ENCODE peak calls at places on chromosomes 16 and 17, in seven cellular contexts. One of them, this sample, is unnamed.

GRCh38 chr17:31052187-31052889 is 42.4 kb upstream of the NF1 start:
- DNase-seq in tibial nerve: no peak
- DNase-seq in activated CD4-positive, alpha-beta T cell treated with anti-CD3 and anti-CD28 coated beads for 48 hours: peak
- DNase-seq in ovary: no peak
- DNase-seq in activated T-cell treated with anti-CD3 and anti-CD28 coated beads, Interleukin-2, amount 50 U/mL, for 72 hours: no peak
- DNase-seq in NCI-H226: peak
- DNase-seq in lower lobe of right lung: no peak
- DNase-seq in this sample: no peak

GRCh38 chr17:33777674-33778073 is 477.4 kb upstream of the CCL2 start:
- DNase-seq in activated T-cell treated with anti-CD3 and anti-CD28 coated beads, Interleukin-2, amount 50 U/mL, for 72 hours: no peak
- DNase-seq in activated CD4-positive, alpha-beta T cell treated with anti-CD3 and anti-CD28 coated beads for 48 hours: no peak
- DNase-seq in tibial nerve: no peak
- DNase-seq in NCI-H226: no peak
- DNase-seq in lower lobe of right lung: no peak
- DNase-seq in ovary: no peak
- DNase-seq in this sample: no peak

GRCh38 chr16:84643180-84643583 is 5.1 kb upstream of the KLHL36 start:
- DNase-seq in NCI-H226: peak
- DNase-seq in activated T-cell treated with anti-CD3 and anti-CD28 coated beads, Interleukin-2, amount 50 U/mL, for 72 hours: no peak
- DNase-seq in ovary: peak
- DNase-seq in activated CD4-positive, alpha-beta T cell treated with anti-CD3 and anti-CD28 coated beads for 48 hours: no peak
- DNase-seq in tibial nerve: peak
- DNase-seq in lower lobe of right lung: peak
- DNase-seq in this sample: no peak

GRCh38 chr17:73231363-73231762 is 30.3 kb downstream of the CPSF4L start:
- DNase-seq in lower lobe of right lung: no peak
- DNase-seq in NCI-H226: no peak
- DNase-seq in ovary: peak
- DNase-seq in tibial nerve: no peak
- DNase-seq in activated T-cell treated with anti-CD3 and anti-CD28 coated beads, Interleukin-2, amount 50 U/mL, for 72 hours: no peak
- DNase-seq in activated CD4-positive, alpha-beta T cell treated with anti-CD3 and anti-CD28 coated beads for 48 hours: no peak
- DNase-seq in this sample: no peak

GRCh38 chr17:75631353-75631752 is 1.9 kb upstream of the SMIM5 start:
- DNase-seq in NCI-H226: no peak
- DNase-seq in tibial nerve: no peak
- DNase-seq in ovary: no peak
- DNase-seq in activated CD4-positive, alpha-beta T cell treated with anti-CD3 and anti-CD28 coated beads for 48 hours: no peak
- DNase-seq in activated T-cell treated with anti-CD3 and anti-CD28 coated beads, Interleukin-2, amount 50 U/mL, for 72 hours: no peak
- DNase-seq in lower lobe of right lung: peak
- DNase-seq in this sample: no peak

GRCh38 chr17:81277421-81277820 is 17.7 kb downstream of the SLC38A10 start:
- DNase-seq in ovary: peak
- DNase-seq in NCI-H226: no peak
- DNase-seq in activated CD4-positive, alpha-beta T cell treated with anti-CD3 and anti-CD28 coated beads for 48 hours: no peak
- DNase-seq in lower lobe of right lung: peak
- DNase-seq in tibial nerve: no peak
- DNase-seq in activated T-cell treated with anti-CD3 and anti-CD28 coated beads, Interleukin-2, amount 50 U/mL, for 72 hours: no peak
- DNase-seq in this sample: no peak

GRCh38 chr16:81558077-81558443 is 113.5 kb downstream of the CMIP start:
- DNase-seq in lower lobe of right lung: peak
- DNase-seq in activated T-cell treated with anti-CD3 and anti-CD28 coated beads, Interleukin-2, amount 50 U/mL, for 72 hours: no peak
- DNase-seq in NCI-H226: no peak
- DNase-seq in ovary: no peak
- DNase-seq in tibial nerve: no peak
- DNase-seq in activated CD4-positive, alpha-beta T cell treated with anti-CD3 and anti-CD28 coated beads for 48 hours: no peak
- DNase-seq in this sample: no peak

GRCh38 chr17:57999496-58000017 is 7.5 kb downstream of the SRSF1 start:
- DNase-seq in activated T-cell treated with anti-CD3 and anti-CD28 coated beads, Interleukin-2, amount 50 U/mL, for 72 hours: no peak
- DNase-seq in activated CD4-positive, alpha-beta T cell treated with anti-CD3 and anti-CD28 coated beads for 48 hours: no peak
- DNase-seq in lower lobe of right lung: no peak
- DNase-seq in tibial nerve: no peak
- DNase-seq in ovary: no peak
- DNase-seq in NCI-H226: peak
- DNase-seq in this sample: no peak

GRCh38 chr17:77427471-77427991 is 286.8 kb downstream of the SEC14L1 start:
- DNase-seq in activated CD4-positive, alpha-beta T cell treated with anti-CD3 and anti-CD28 coated beads for 48 hours: no peak
- DNase-seq in lower lobe of right lung: no peak
- DNase-seq in activated T-cell treated with anti-CD3 and anti-CD28 coated beads, Interleukin-2, amount 50 U/mL, for 72 hours: no peak
- DNase-seq in NCI-H226: peak
- DNase-seq in ovary: peak
- DNase-seq in tibial nerve: no peak
- DNase-seq in this sample: no peak

GRCh38 chr16:81863630-81864352 is 84.7 kb downstream of the PLCG2 start:
- DNase-seq in activated CD4-positive, alpha-beta T cell treated with anti-CD3 and anti-CD28 coated beads for 48 hours: no peak
- DNase-seq in activated T-cell treated with anti-CD3 and anti-CD28 coated beads, Interleukin-2, amount 50 U/mL, for 72 hours: no peak
- DNase-seq in ovary: no peak
- DNase-seq in lower lobe of right lung: no peak
- DNase-seq in NCI-H226: no peak
- DNase-seq in tibial nerve: no peak
- DNase-seq in this sample: no peak

GRCh38 chr17:36183001-36183810 is 6.8 kb upstream of the TBC1D3B start:
- DNase-seq in activated T-cell treated with anti-CD3 and anti-CD28 coated beads, Interleukin-2, amount 50 U/mL, for 72 hours: no peak
- DNase-seq in lower lobe of right lung: peak
- DNase-seq in ovary: peak
- DNase-seq in NCI-H226: peak
- DNase-seq in activated CD4-positive, alpha-beta T cell treated with anti-CD3 and anti-CD28 coated beads for 48 hours: peak
- DNase-seq in tibial nerve: no peak
- DNase-seq in this sample: peak

GRCh38 chr17:64787921-64788271 is 125.8 kb upstream of the SMURF2 start:
- DNase-seq in lower lobe of right lung: no peak
- DNase-seq in ovary: no peak
- DNase-seq in activated CD4-positive, alpha-beta T cell treated with anti-CD3 and anti-CD28 coated beads for 48 hours: no peak
- DNase-seq in tibial nerve: no peak
- DNase-seq in activated T-cell treated with anti-CD3 and anti-CD28 coated beads, Interleukin-2, amount 50 U/mL, for 72 hours: no peak
- DNase-seq in NCI-H226: no peak
- DNase-seq in this sample: no peak

GRCh38 chr17:77214743-77215142 is 74.0 kb downstream of the SEC14L1 start:
- DNase-seq in activated CD4-positive, alpha-beta T cell treated with anti-CD3 and anti-CD28 coated beads for 48 hours: peak
- DNase-seq in activated T-cell treated with anti-CD3 and anti-CD28 coated beads, Interleukin-2, amount 50 U/mL, for 72 hours: peak
- DNase-seq in lower lobe of right lung: no peak
- DNase-seq in NCI-H226: no peak
- DNase-seq in tibial nerve: no peak
- DNase-seq in ovary: no peak
- DNase-seq in this sample: peak

GRCh38 chr17:17853811-17854527 is 17.2 kb upstream of the SREBF1 start:
- DNase-seq in NCI-H226: no peak
- DNase-seq in lower lobe of right lung: no peak
- DNase-seq in activated T-cell treated with anti-CD3 and anti-CD28 coated beads, Interleukin-2, amount 50 U/mL, for 72 hours: peak
- DNase-seq in tibial nerve: no peak
- DNase-seq in ovary: no peak
- DNase-seq in activated CD4-positive, alpha-beta T cell treated with anti-CD3 and anti-CD28 coated beads for 48 hours: peak
- DNase-seq in this sample: no peak

GRCh38 chr17:18993876-18994275 is 10.7 kb downstream of the FAM83G start:
- DNase-seq in activated CD4-positive, alpha-beta T cell treated with anti-CD3 and anti-CD28 coated beads for 48 hours: no peak
- DNase-seq in lower lobe of right lung: no peak
- DNase-seq in tibial nerve: no peak
- DNase-seq in NCI-H226: no peak
- DNase-seq in ovary: peak
- DNase-seq in activated T-cell treated with anti-CD3 and anti-CD28 coated beads, Interleukin-2, amount 50 U/mL, for 72 hours: no peak
- DNase-seq in this sample: no peak

GRCh38 chr17:81052199-81052997 is 17.4 kb downstream of the BAIAP2 start:
- DNase-seq in activated CD4-positive, alpha-beta T cell treated with anti-CD3 and anti-CD28 coated beads for 48 hours: no peak
- DNase-seq in activated T-cell treated with anti-CD3 and anti-CD28 coated beads, Interleukin-2, amount 50 U/mL, for 72 hours: no peak
- DNase-seq in tibial nerve: no peak
- DNase-seq in NCI-H226: no peak
- DNase-seq in ovary: no peak
- DNase-seq in lower lobe of right lung: no peak
- DNase-seq in this sample: no peak

GRCh38 chr17:50276588-50277356 is 2.5 kb downstream of the TMEM92 start:
- DNase-seq in activated T-cell treated with anti-CD3 and anti-CD28 coated beads, Interleukin-2, amount 50 U/mL, for 72 hours: no peak
- DNase-seq in lower lobe of right lung: no peak
- DNase-seq in NCI-H226: no peak
- DNase-seq in activated CD4-positive, alpha-beta T cell treated with anti-CD3 and anti-CD28 coated beads for 48 hours: no peak
- DNase-seq in tibial nerve: no peak
- DNase-seq in ovary: peak
- DNase-seq in this sample: peak

GRCh38 chr16:70253291-70254094 is 1.8 kb upstream of the EXOSC6 start:
- DNase-seq in activated CD4-positive, alpha-beta T cell treated with anti-CD3 and anti-CD28 coated beads for 48 hours: peak
- DNase-seq in activated T-cell treated with anti-CD3 and anti-CD28 coated beads, Interleukin-2, amount 50 U/mL, for 72 hours: peak
- DNase-seq in NCI-H226: peak
- DNase-seq in lower lobe of right lung: no peak
- DNase-seq in ovary: no peak
- DNase-seq in tibial nerve: no peak
- DNase-seq in this sample: peak

GRCh38 chr16:1871974-1872635 is at the start of gene MEIOB:
- DNase-seq in NCI-H226: no peak
- DNase-seq in activated CD4-positive, alpha-beta T cell treated with anti-CD3 and anti-CD28 coated beads for 48 hours: peak
- DNase-seq in ovary: peak
- DNase-seq in tibial nerve: no peak
- DNase-seq in lower lobe of right lung: peak
- DNase-seq in activated T-cell treated with anti-CD3 and anti-CD28 coated beads, Interleukin-2, amount 50 U/mL, for 72 hours: peak
- DNase-seq in this sample: no peak

GRCh38 chr17:81957691-81958432 is 3.1 kb downstream of the NOTUM start:
- DNase-seq in activated CD4-positive, alpha-beta T cell treated with anti-CD3 and anti-CD28 coated beads for 48 hours: no peak
- DNase-seq in lower lobe of right lung: no peak
- DNase-seq in tibial nerve: no peak
- DNase-seq in NCI-H226: no peak
- DNase-seq in activated T-cell treated with anti-CD3 and anti-CD28 coated beads, Interleukin-2, amount 50 U/mL, for 72 hours: no peak
- DNase-seq in ovary: no peak
- DNase-seq in this sample: peak

GRCh38 chr17:42271277-42271922 is 4.8 kb downstream of the STAT5B start:
- DNase-seq in tibial nerve: no peak
- DNase-seq in activated T-cell treated with anti-CD3 and anti-CD28 coated beads, Interleukin-2, amount 50 U/mL, for 72 hours: no peak
- DNase-seq in activated CD4-positive, alpha-beta T cell treated with anti-CD3 and anti-CD28 coated beads for 48 hours: no peak
- DNase-seq in NCI-H226: no peak
- DNase-seq in lower lobe of right lung: no peak
- DNase-seq in ovary: no peak
- DNase-seq in this sample: no peak

GRCh38 chr16:15034266-15035162 is 21.4 kb downstream of the NTAN1 start:
- DNase-seq in ovary: no peak
- DNase-seq in NCI-H226: no peak
- DNase-seq in activated T-cell treated with anti-CD3 and anti-CD28 coated beads, Interleukin-2, amount 50 U/mL, for 72 hours: no peak
- DNase-seq in tibial nerve: no peak
- DNase-seq in activated CD4-positive, alpha-beta T cell treated with anti-CD3 and anti-CD28 coated beads for 48 hours: no peak
- DNase-seq in lower lobe of right lung: no peak
- DNase-seq in this sample: no peak

GRCh38 chr16:79067600-79067999 is 532.9 kb downstream of the MAF start:
- DNase-seq in NCI-H226: peak
- DNase-seq in activated CD4-positive, alpha-beta T cell treated with anti-CD3 and anti-CD28 coated beads for 48 hours: peak
- DNase-seq in tibial nerve: no peak
- DNase-seq in lower lobe of right lung: no peak
- DNase-seq in ovary: no peak
- DNase-seq in activated T-cell treated with anti-CD3 and anti-CD28 coated beads, Interleukin-2, amount 50 U/mL, for 72 hours: peak
- DNase-seq in this sample: no peak

GRCh38 chr16:68005786-68006286 is 6.6 kb upstream of the DPEP2 start:
- DNase-seq in tibial nerve: no peak
- DNase-seq in NCI-H226: no peak
- DNase-seq in activated T-cell treated with anti-CD3 and anti-CD28 coated beads, Interleukin-2, amount 50 U/mL, for 72 hours: no peak
- DNase-seq in lower lobe of right lung: peak
- DNase-seq in ovary: no peak
- DNase-seq in activated CD4-positive, alpha-beta T cell treated with anti-CD3 and anti-CD28 coated beads for 48 hours: no peak
- DNase-seq in this sample: no peak

GRCh38 chr16:11208916-11209665 is 46.9 kb downstream of the SOCS1 start:
- DNase-seq in activated T-cell treated with anti-CD3 and anti-CD28 coated beads, Interleukin-2, amount 50 U/mL, for 72 hours: no peak
- DNase-seq in NCI-H226: no peak
- DNase-seq in tibial nerve: no peak
- DNase-seq in lower lobe of right lung: peak
- DNase-seq in activated CD4-positive, alpha-beta T cell treated with anti-CD3 and anti-CD28 coated beads for 48 hours: no peak
- DNase-seq in ovary: no peak
- DNase-seq in this sample: no peak

GRCh38 chr16:89013111-89013510 is 36.1 kb upstream of the CBFA2T3 start:
- DNase-seq in NCI-H226: no peak
- DNase-seq in lower lobe of right lung: no peak
- DNase-seq in ovary: no peak
- DNase-seq in tibial nerve: no peak
- DNase-seq in activated T-cell treated with anti-CD3 and anti-CD28 coated beads, Interleukin-2, amount 50 U/mL, for 72 hours: no peak
- DNase-seq in activated CD4-positive, alpha-beta T cell treated with anti-CD3 and anti-CD28 coated beads for 48 hours: no peak
- DNase-seq in this sample: peak

GRCh38 chr17:66167189-66167815 is 24.6 kb downstream of the CEP112 start:
- DNase-seq in activated T-cell treated with anti-CD3 and anti-CD28 coated beads, Interleukin-2, amount 50 U/mL, for 72 hours: no peak
- DNase-seq in NCI-H226: no peak
- DNase-seq in lower lobe of right lung: no peak
- DNase-seq in ovary: no peak
- DNase-seq in tibial nerve: no peak
- DNase-seq in activated CD4-positive, alpha-beta T cell treated with anti-CD3 and anti-CD28 coated beads for 48 hours: no peak
- DNase-seq in this sample: no peak

GRCh38 chr17:37689317-37689716 is 46.1 kb upstream of the DDX52 start:
- DNase-seq in activated CD4-positive, alpha-beta T cell treated with anti-CD3 and anti-CD28 coated beads for 48 hours: no peak
- DNase-seq in ovary: no peak
- DNase-seq in lower lobe of right lung: no peak
- DNase-seq in tibial nerve: no peak
- DNase-seq in NCI-H226: no peak
- DNase-seq in activated T-cell treated with anti-CD3 and anti-CD28 coated beads, Interleukin-2, amount 50 U/mL, for 72 hours: no peak
- DNase-seq in this sample: no peak

GRCh38 chr17:66373944-66374817 is 71.8 kb downstream of the PRKCA start:
- DNase-seq in ovary: no peak
- DNase-seq in tibial nerve: no peak
- DNase-seq in activated CD4-positive, alpha-beta T cell treated with anti-CD3 and anti-CD28 coated beads for 48 hours: peak
- DNase-seq in activated T-cell treated with anti-CD3 and anti-CD28 coated beads, Interleukin-2, amount 50 U/mL, for 72 hours: peak
- DNase-seq in NCI-H226: no peak
- DNase-seq in lower lobe of right lung: no peak
- DNase-seq in this sample: no peak

GRCh38 chr17:53628011-53628410 is 194.7 kb upstream of the KIF2B start:
- DNase-seq in lower lobe of right lung: no peak
- DNase-seq in ovary: no peak
- DNase-seq in NCI-H226: no peak
- DNase-seq in activated T-cell treated with anti-CD3 and anti-CD28 coated beads, Interleukin-2, amount 50 U/mL, for 72 hours: no peak
- DNase-seq in activated CD4-positive, alpha-beta T cell treated with anti-CD3 and anti-CD28 coated beads for 48 hours: no peak
- DNase-seq in tibial nerve: no peak
- DNase-seq in this sample: no peak

GRCh38 chr17:58504826-58505351 is 9.5 kb downstream of the MTMR4 start:
- DNase-seq in lower lobe of right lung: no peak
- DNase-seq in NCI-H226: no peak
- DNase-seq in activated T-cell treated with anti-CD3 and anti-CD28 coated beads, Interleukin-2, amount 50 U/mL, for 72 hours: no peak
- DNase-seq in activated CD4-positive, alpha-beta T cell treated with anti-CD3 and anti-CD28 coated beads for 48 hours: no peak
- DNase-seq in tibial nerve: no peak
- DNase-seq in ovary: no peak
- DNase-seq in this sample: no peak

GRCh38 chr17:75433223-75433622 is 23.2 kb upstream of the TMEM94 start:
- DNase-seq in lower lobe of right lung: no peak
- DNase-seq in tibial nerve: no peak
- DNase-seq in activated T-cell treated with anti-CD3 and anti-CD28 coated beads, Interleukin-2, amount 50 U/mL, for 72 hours: no peak
- DNase-seq in activated CD4-positive, alpha-beta T cell treated with anti-CD3 and anti-CD28 coated beads for 48 hours: no peak
- DNase-seq in ovary: no peak
- DNase-seq in NCI-H226: no peak
- DNase-seq in this sample: no peak

GRCh38 chr16:68429081-68429740 is 19.1 kb downstream of the SMPD3 start:
- DNase-seq in lower lobe of right lung: no peak
- DNase-seq in ovary: no peak
- DNase-seq in activated T-cell treated with anti-CD3 and anti-CD28 coated beads, Interleukin-2, amount 50 U/mL, for 72 hours: no peak
- DNase-seq in activated CD4-positive, alpha-beta T cell treated with anti-CD3 and anti-CD28 coated beads for 48 hours: no peak
- DNase-seq in tibial nerve: no peak
- DNase-seq in NCI-H226: no peak
- DNase-seq in this sample: no peak

GRCh38 chr16:50699345-50700159 is 6.1 kb downstream of the NOD2 start:
- DNase-seq in ovary: no peak
- DNase-seq in NCI-H226: peak
- DNase-seq in activated CD4-positive, alpha-beta T cell treated with anti-CD3 and anti-CD28 coated beads for 48 hours: peak
- DNase-seq in lower lobe of right lung: no peak
- DNase-seq in activated T-cell treated with anti-CD3 and anti-CD28 coated beads, Interleukin-2, amount 50 U/mL, for 72 hours: peak
- DNase-seq in tibial nerve: no peak
- DNase-seq in this sample: no peak